ENCODE peak calls at places on chromosomes 12 and 14, in eight cellular contexts. E is kidney epithelial cell, F is uterus, S is GM04503, U is globus pallidus, I is NCI-H524, X is hypothalamus, Q is T-helper 9 cell. L is an unnamed sample.

GRCh38 chr12:92134638-92135274 is 10.9 kb downstream of the BTG1 start:
- DNase-seq in E (no peak), F (no peak), S (peak; percentile 53), U (no peak), I (no peak), X (no peak), Q (no peak), L (no peak)

GRCh38 chr12:121791671-121792496 is 1.6 kb downstream of the RHOF start:
- DNase-seq in E (no peak), F (no peak), S (no peak), U (no peak), I (no peak), X (no peak), Q (no peak), L (peak; percentile 62)

GRCh38 chr12:122031342-122032216 is 9.9 kb downstream of the BCL7A start:
- DNase-seq in E (no peak), F (no peak), S (no peak), U (no peak), I (peak; percentile 59), X (no peak), Q (peak; percentile 33), L (peak; percentile 51)

GRCh38 chr12:63922446-63922845 is 77.9 kb downstream of the SRGAP1 start:
- DNase-seq in E (no peak), F (no peak), S (peak; percentile 47), U (no peak), I (no peak), X (no peak), Q (no peak), L (peak; percentile 95)

GRCh38 chr12:120656008-120656407 is 15.6 kb downstream of the CABP1 start:
- DNase-seq in E (no peak), F (no peak), S (no peak), U (no peak), I (no peak), X (no peak), Q (no peak), L (no peak)

GRCh38 chr12:75909714-75910451 is 121.7 kb downstream of the PHLDA1 start:
- DNase-seq in E (no peak), F (no peak), S (no peak), U (no peak), I (no peak), X (no peak), Q (no peak), L (peak; percentile 49)

GRCh38 chr12:95386056-95386455 is 87.9 kb upstream of the METAP2 start:
- DNase-seq in E (no peak), F (no peak), S (no peak), U (no peak), I (no peak), X (no peak), Q (no peak), L (no peak)

GRCh38 chr12:20494803-20495202 is 126.5 kb downstream of the PDE3A start:
- DNase-seq in E (no peak), F (no peak), S (no peak), U (no peak), I (no peak), X (no peak), Q (no peak), L (no peak)

GRCh38 chr12:108187831-108188230 is 58.7 kb downstream of the WSCD2 start:
- DNase-seq in E (no peak), F (no peak), S (no peak), U (no peak), I (peak; percentile 69), X (no peak), Q (no peak), L (no peak)

GRCh38 chr12:26017484-26018211 is 59.2 kb downstream of the RASSF8 start:
- DNase-seq in E (no peak), F (no peak), S (no peak), U (no peak), I (peak; percentile 82), X (no peak), Q (no peak), L (peak; percentile 50)

GRCh38 chr14:101074124-101075024 is 170.9 kb upstream of the RTL1 start:
- DNase-seq in E (no peak), F (no peak), S (no peak), U (no peak), I (no peak), X (no peak), Q (no peak), L (no peak)

GRCh38 chr12:53538209-53538689 is 31.0 kb upstream of the NPFF start:
- DNase-seq in E (no peak), F (no peak), S (peak; percentile 74), U (peak; percentile 85), I (no peak), X (no peak), Q (no peak), L (peak; percentile 17)

GRCh38 chr14:31510222-31510621 is 22.4 kb upstream of the GPR33 start:
- DNase-seq in E (no peak), F (no peak), S (no peak), U (peak; percentile 24), I (peak; percentile 86), X (no peak), Q (no peak), L (peak; percentile 51)

GRCh38 chr14:23366163-23366921 is 1.4 kb upstream of the EFS start:
- DNase-seq in E (peak; percentile 16), F (peak; percentile 83), S (no peak), U (peak; percentile 84), I (peak; percentile 97), X (peak; percentile 71), Q (no peak), L (no peak)

GRCh38 chr12:95100264-95101190 is 27.1 kb upstream of the NR2C1 start:
- DNase-seq in E (no peak), F (no peak), S (no peak), U (no peak), I (no peak), X (no peak), Q (no peak), L (no peak)

GRCh38 chr12:4809013-4809448 is 88.8 kb downstream of the GALNT8 start:
- DNase-seq in E (no peak), F (no peak), S (no peak), U (peak; percentile 13), I (peak; percentile 42), X (no peak), Q (peak; percentile 8), L (no peak)

GRCh38 chr14:104659764-104660523 is 29.5 kb upstream of the INF2 start:
- DNase-seq in E (no peak), F (no peak), S (no peak), U (no peak), I (no peak), X (no peak), Q (no peak), L (no peak)

GRCh38 chr14:24279301-24280186 is 8.1 kb upstream of the RABGGTA start:
- DNase-seq in E (no peak), F (no peak), S (no peak), U (peak; percentile 81), I (no peak), X (peak; percentile 21), Q (no peak), L (peak; percentile 16)

GRCh38 chr12:75239987-75240386 is 30.3 kb upstream of the KCNC2 start:
- DNase-seq in E (no peak), F (no peak), S (no peak), U (no peak), I (no peak), X (no peak), Q (no peak), L (no peak)

GRCh38 chr14:35046751-35047536 is 872 bp downstream of the FAM177A1 start:
- DNase-seq in E (no peak), F (peak; percentile 49), S (no peak), U (no peak), I (peak; percentile 72), X (no peak), Q (no peak), L (peak; percentile 33)

GRCh38 chr12:47828008-47828966 is 8.6 kb upstream of the HDAC7 start:
- DNase-seq in E (no peak), F (no peak), S (no peak), U (no peak), I (no peak), X (no peak), Q (no peak), L (no peak)

GRCh38 chr12:19971396-19971802 is 396.9 kb upstream of the PDE3A start:
- DNase-seq in E (peak; percentile 90), F (no peak), S (no peak), U (no peak), I (no peak), X (no peak), Q (no peak), L (peak; percentile 86)

GRCh38 chr12:97552410-97553050 is 89.9 kb downstream of the RMST start:
- DNase-seq in E (no peak), F (no peak), S (no peak), U (no peak), I (no peak), X (no peak), Q (no peak), L (no peak)

GRCh38 chr12:12819752-12820311 is 6.7 kb downstream of the DDX47 start:
- DNase-seq in E (peak; percentile 92), F (peak; percentile 50), S (peak; percentile 95), U (no peak), I (no peak), X (no peak), Q (no peak), L (peak; percentile 56)

GRCh38 chr12:112126000-112126431 is 656 bp downstream of the TRAFD1 start:
- DNase-seq in E (no peak), F (no peak), S (no peak), U (no peak), I (peak; percentile 11), X (no peak), Q (no peak), L (no peak)

GRCh38 chr14:54786816-54787215 is 115.8 kb downstream of the GCH1 start:
- DNase-seq in E (no peak), F (no peak), S (no peak), U (no peak), I (no peak), X (no peak), Q (no peak), L (no peak)

GRCh38 chr14:81710232-81710845 is 176.7 kb upstream of the SEL1L start:
- DNase-seq in E (peak; percentile 1), F (no peak), S (no peak), U (peak; percentile 57), I (peak; percentile 84), X (no peak), Q (no peak), L (peak; percentile 43)

GRCh38 chr12:49955899-49956662 is 5.5 kb downstream of the AQP2 start:
- DNase-seq in E (no peak), F (no peak), S (no peak), U (no peak), I (no peak), X (no peak), Q (no peak), L (no peak)

GRCh38 chr12:81468206-81468605 is 290.9 kb downstream of the PPFIA2 start:
- DNase-seq in E (no peak), F (no peak), S (peak; percentile 4), U (peak; percentile 20), I (peak; percentile 72), X (no peak), Q (no peak), L (no peak)

GRCh38 chr14:37061697-37062096 is 110.7 kb downstream of the SLC25A21 start:
- DNase-seq in E (no peak), F (no peak), S (no peak), U (no peak), I (no peak), X (no peak), Q (no peak), L (no peak)

L was measured in trophoblast cell.